ENCODE peak calls at places on chromosomes 7 and 10, in five cellular contexts. W is NCI-H510A treated with DMSO at 0.1 percent for 48 hours, S is B cell, R is left ventricle myocardium inferior, K is nephron progenitor cell. V is an unnamed sample.

GRCh38 chr10:118983263-118983662 is 46.3 kb upstream of the NANOS1 start:
- DNase-seq in W (no peak), K (no peak), S (no peak), R (no peak), V (peak; percentile 40)

GRCh38 chr7:28631995-28632394 is 219.7 kb downstream of the CREB5 start:
- DNase-seq in K (no peak), W (no peak), R (no peak), S (no peak), V (no peak)

GRCh38 chr7:106243893-106244292 is 40.9 kb downstream of the NAMPT start:
- DNase-seq in W (no peak), S (no peak), R (no peak), K (no peak), V (peak; percentile 58)

GRCh38 chr7:45076946-45077345 is 11.8 kb downstream of the NACAD start:
- DNase-seq in S (no peak), K (no peak), R (no peak), W (no peak), V (no peak)

GRCh38 chr7:276230-276835 is 13.6 kb upstream of the FOXL3 start:
- DNase-seq in K (no peak), R (peak; percentile 5), S (no peak), W (no peak), V (no peak)

GRCh38 chr7:25830986-25831558 is 320.9 kb upstream of the NFE2L3 start:
- DNase-seq in S (no peak), W (no peak), K (no peak), R (no peak), V (no peak)

GRCh38 chr10:50614444-50615137 is 9.2 kb downstream of the SGMS1 start:
- DNase-seq in R (no peak), S (peak; percentile 40), K (peak; percentile 29), W (peak; percentile 52), V (peak; percentile 16)

GRCh38 chr10:23100331-23101030 is 5.1 kb downstream of the MSRB2 start:
- DNase-seq in W (no peak), K (no peak), S (no peak), R (no peak), V (no peak)

GRCh38 chr10:12150163-12150562 is 20.7 kb downstream of the SEC61A2 start:
- DNase-seq in R (no peak), W (no peak), K (no peak), S (no peak), V (no peak)

GRCh38 chr7:15860264-15860949 is 173.9 kb upstream of the MEOX2 start:
- DNase-seq in R (no peak), S (no peak), W (no peak), K (no peak), V (no peak)

GRCh38 chr10:79223346-79224048 is 123.8 kb upstream of the PPIF start:
- DNase-seq in W (no peak), S (no peak), R (peak; percentile 79), K (peak; percentile 69), V (peak; percentile 79)

GRCh38 chr7:128453836-128454804 is 1.6 kb upstream of the HILPDA start:
- DNase-seq in R (peak; percentile 90), K (peak; percentile 75), W (no peak), S (no peak), V (peak; percentile 84)

GRCh38 chr10:132628966-132629900 is 91.6 kb downstream of the INPP5A start:
- DNase-seq in W (no peak), K (no peak), R (peak; percentile 12), S (no peak), V (no peak)

GRCh38 chr7:25926009-25926408 is 226.0 kb upstream of the NFE2L3 start:
- DNase-seq in W (no peak), K (no peak), S (no peak), R (no peak), V (peak; percentile 5)

GRCh38 chr7:22441157-22441556 is 58.8 kb downstream of the STEAP1B start:
- DNase-seq in W (no peak), S (no peak), R (no peak), K (no peak), V (no peak)

GRCh38 chr10:29915116-29915785 is 144.1 kb downstream of the JCAD start:
- DNase-seq in K (no peak), R (no peak), W (no peak), S (no peak), V (no peak)

GRCh38 chr10:50286517-50286916 is 35.2 kb upstream of the ASAH2 start:
- DNase-seq in K (no peak), S (no peak), W (no peak), R (no peak), V (peak; percentile 14)

GRCh38 chr7:121016976-121017375 is 28.5 kb downstream of the CPED1 start:
- DNase-seq in K (no peak), R (no peak), S (no peak), W (no peak), V (peak; percentile 78)

GRCh38 chr7:107742678-107743566 is 1.0 kb upstream of the CBLL1 start:
- DNase-seq in R (peak; percentile 58), W (peak; percentile 80), K (peak; percentile 59), S (no peak), V (peak; percentile 6)

GRCh38 chr10:72796042-72796441 is 97.5 kb upstream of the OIT3 start:
- DNase-seq in K (no peak), S (no peak), W (no peak), R (no peak), V (peak; percentile 49)

GRCh38 chr10:30231071-30231652 is 117.9 kb downstream of the MTPAP start:
- DNase-seq in R (no peak), W (no peak), K (no peak), S (no peak), V (no peak)

GRCh38 chr7:37284805-37285211 is 163.9 kb downstream of the ELMO1 start:
- DNase-seq in R (peak; percentile 38), W (peak; percentile 38), S (peak; percentile 44), K (peak; percentile 63), V (no peak)

GRCh38 chr7:135210818-135211178 is 528 bp downstream of the WDR91 start:
- DNase-seq in S (no peak), R (no peak), K (no peak), W (no peak), V (peak; percentile 31)

GRCh38 chr7:44574286-44574872 is 671 bp upstream of the DDX56 start:
- DNase-seq in S (no peak), K (no peak), W (no peak), R (no peak), V (peak; percentile 6)

GRCh38 chr10:2992401-2993198 is 74.7 kb upstream of the PFKP start:
- DNase-seq in K (no peak), W (no peak), S (no peak), R (no peak), V (no peak)

GRCh38 chr10:29876008-29876555 is 183.3 kb downstream of the JCAD start:
- DNase-seq in S (no peak), R (no peak), W (no peak), K (no peak), V (no peak)

GRCh38 chr10:63007112-63007511 is 126.0 kb upstream of the NRBF2 start:
- DNase-seq in K (no peak), R (no peak), W (no peak), S (no peak), V (no peak)

GRCh38 chr10:127150136-127150535 is 46.3 kb downstream of the INSYN2A start:
- DNase-seq in S (no peak), K (no peak), R (no peak), W (no peak), V (peak; percentile 74)

GRCh38 chr10:122419890-122420623 is 34.4 kb upstream of the ARMS2 start:
- DNase-seq in K (no peak), S (no peak), R (no peak), W (no peak), V (peak; percentile 68)

GRCh38 chr10:110547139-110547761 is 20.2 kb upstream of the SMC3 start:
- DNase-seq in R (no peak), W (peak; percentile 71), S (peak; percentile 65), K (no peak), V (peak; percentile 68)

GRCh38 chr10:108095932-108096925 is 931.7 kb upstream of the SORCS1 start:
- DNase-seq in R (peak; percentile 19), W (no peak), K (no peak), S (no peak), V (no peak)

GRCh38 chr10:74888947-74889661 is 62.7 kb downstream of the KAT6B start:
- DNase-seq in S (no peak), K (no peak), R (no peak), W (peak; percentile 42), V (no peak)

GRCh38 chr7:55439627-55440026 is 74.5 kb downstream of the LANCL2 start:
- DNase-seq in S (no peak), K (no peak), R (no peak), W (peak; percentile 75), V (no peak)

GRCh38 chr10:90718185-90718584 is 139.7 kb downstream of the HTR7 start:
- DNase-seq in R (no peak), S (no peak), W (no peak), K (no peak), V (peak; percentile 26)

GRCh38 chr7:45324683-45325237 is 167.2 kb downstream of the RAMP3 start:
- DNase-seq in W (no peak), S (no peak), K (no peak), R (no peak), V (peak; percentile 2)

GRCh38 chr10:43402880-43403452 is 6.0 kb downstream of the HNRNPF start:
- DNase-seq in W (no peak), S (no peak), K (no peak), R (no peak), V (no peak)

GRCh38 chr10:86399879-86400704 is 33.5 kb upstream of the GRID1 start:
- DNase-seq in K (peak; percentile 98), W (peak; percentile 97), R (peak; percentile 93), S (peak; percentile 94), V (peak; percentile 97)

GRCh38 chr7:92793656-92794205 is 42.6 kb downstream of the CDK6 start:
- DNase-seq in R (no peak), W (no peak), K (no peak), S (no peak), V (no peak)